ENCODE peak calls at places on chromosomes 13 and 19, in nine cellular contexts. One of them, this sample, is unnamed.

GRCh38 chr13:100434010-100434763 is 154.4 kb downstream of the GGACT start:
- DNase-seq in BE2C: no peak
- DNase-seq in kidney: no peak
- DNase-seq in left lung: no peak
- DNase-seq in right lobe of liver: peak; percentile 67
- DNase-seq in psoas muscle: no peak
- DNase-seq in fibroblast of lung: peak; percentile 73
- DNase-seq in SK-N-SH: no peak
- DNase-seq in ovary: no peak
- DNase-seq in this sample: peak; percentile 19

GRCh38 chr19:14375055-14375581 is 6.1 kb upstream of the ADGRE5 start:
- DNase-seq in SK-N-SH: no peak
- DNase-seq in BE2C: no peak
- DNase-seq in left lung: peak; percentile 89
- DNase-seq in fibroblast of lung: no peak
- DNase-seq in ovary: no peak
- DNase-seq in kidney: no peak
- DNase-seq in psoas muscle: peak; percentile 70
- DNase-seq in right lobe of liver: peak; percentile 57
- DNase-seq in this sample: peak; percentile 69

GRCh38 chr19:11597202-11598102 is at the start of gene ZNF627:
- DNase-seq in left lung: peak; percentile 98
- DNase-seq in BE2C: peak; percentile 99
- DNase-seq in ovary: peak; percentile 99
- DNase-seq in psoas muscle: peak; percentile 99
- DNase-seq in kidney: peak; percentile 100
- DNase-seq in right lobe of liver: peak; percentile 99
- DNase-seq in SK-N-SH: peak; percentile 98
- DNase-seq in fibroblast of lung: peak; percentile 97
- DNase-seq in this sample: peak; percentile 93

GRCh38 chr19:55444720-55445045 is 1.6 kb upstream of the SHISA7 start:
- DNase-seq in BE2C: no peak
- DNase-seq in psoas muscle: no peak
- DNase-seq in kidney: no peak
- DNase-seq in SK-N-SH: no peak
- DNase-seq in right lobe of liver: no peak
- DNase-seq in left lung: no peak
- DNase-seq in ovary: no peak
- DNase-seq in fibroblast of lung: no peak
- DNase-seq in this sample: no peak

GRCh38 chr19:36115453-36116343 is at the start of gene TBCB:
- DNase-seq in BE2C: no peak
- DNase-seq in SK-N-SH: peak; percentile 90
- DNase-seq in psoas muscle: no peak
- DNase-seq in right lobe of liver: peak; percentile 84
- DNase-seq in kidney: peak; percentile 95
- DNase-seq in left lung: peak; percentile 96
- DNase-seq in fibroblast of lung: no peak
- DNase-seq in ovary: no peak
- DNase-seq in this sample: no peak

GRCh38 chr13:44465318-44465717 is 91.7 kb downstream of the SERP2 start:
- DNase-seq in psoas muscle: no peak
- DNase-seq in BE2C: no peak
- DNase-seq in SK-N-SH: no peak
- DNase-seq in left lung: no peak
- DNase-seq in kidney: no peak
- DNase-seq in fibroblast of lung: peak; percentile 39
- DNase-seq in right lobe of liver: no peak
- DNase-seq in ovary: no peak
- DNase-seq in this sample: no peak

GRCh38 chr19:28424662-28425430 is 788.1 kb downstream of the UQCRFS1 start:
- DNase-seq in left lung: no peak
- DNase-seq in right lobe of liver: no peak
- DNase-seq in psoas muscle: no peak
- DNase-seq in BE2C: no peak
- DNase-seq in kidney: no peak
- DNase-seq in ovary: no peak
- DNase-seq in SK-N-SH: no peak
- DNase-seq in fibroblast of lung: peak; percentile 76
- DNase-seq in this sample: no peak

GRCh38 chr19:14058182-14059092 is 3.4 kb downstream of the PALM3 start:
- DNase-seq in left lung: no peak
- DNase-seq in SK-N-SH: peak; percentile 27
- DNase-seq in BE2C: no peak
- DNase-seq in right lobe of liver: no peak
- DNase-seq in kidney: no peak
- DNase-seq in ovary: no peak
- DNase-seq in psoas muscle: no peak
- DNase-seq in fibroblast of lung: no peak
- DNase-seq in this sample: no peak

GRCh38 chr19:3467437-3468198 is 12.7 kb downstream of the SMIM24 start:
- DNase-seq in BE2C: no peak
- DNase-seq in left lung: no peak
- DNase-seq in fibroblast of lung: no peak
- DNase-seq in psoas muscle: no peak
- DNase-seq in ovary: no peak
- DNase-seq in right lobe of liver: peak; percentile 86
- DNase-seq in kidney: no peak
- DNase-seq in SK-N-SH: no peak
- DNase-seq in this sample: no peak

GRCh38 chr19:11814707-11815050 is 606 bp downstream of the ZNF440 start:
- DNase-seq in ovary: no peak
- DNase-seq in fibroblast of lung: peak; percentile 42
- DNase-seq in psoas muscle: no peak
- DNase-seq in BE2C: peak; percentile 13
- DNase-seq in kidney: no peak
- DNase-seq in SK-N-SH: no peak
- DNase-seq in right lobe of liver: no peak
- DNase-seq in left lung: no peak
- DNase-seq in this sample: no peak

GRCh38 chr19:40960062-40960685 is 30.9 kb upstream of the CYP2B6 start:
- DNase-seq in left lung: no peak
- DNase-seq in BE2C: no peak
- DNase-seq in right lobe of liver: no peak
- DNase-seq in kidney: no peak
- DNase-seq in SK-N-SH: no peak
- DNase-seq in ovary: no peak
- DNase-seq in fibroblast of lung: no peak
- DNase-seq in psoas muscle: no peak
- DNase-seq in this sample: no peak

GRCh38 chr19:50794778-50795664 is 4.8 kb downstream of the ACP4 start:
- DNase-seq in right lobe of liver: no peak
- DNase-seq in BE2C: peak; percentile 61
- DNase-seq in psoas muscle: no peak
- DNase-seq in left lung: no peak
- DNase-seq in ovary: no peak
- DNase-seq in fibroblast of lung: no peak
- DNase-seq in SK-N-SH: peak; percentile 57
- DNase-seq in kidney: no peak
- DNase-seq in this sample: peak; percentile 75

GRCh38 chr13:109155301-109155761 is 525.9 kb downstream of the MYO16 start:
- DNase-seq in fibroblast of lung: peak; percentile 98
- DNase-seq in left lung: no peak
- DNase-seq in BE2C: no peak
- DNase-seq in kidney: no peak
- DNase-seq in right lobe of liver: no peak
- DNase-seq in psoas muscle: no peak
- DNase-seq in ovary: no peak
- DNase-seq in SK-N-SH: no peak
- DNase-seq in this sample: no peak

GRCh38 chr13:49258097-49258796 is 10.5 kb downstream of the CDADC1 start:
- DNase-seq in fibroblast of lung: no peak
- DNase-seq in left lung: no peak
- DNase-seq in psoas muscle: no peak
- DNase-seq in kidney: no peak
- DNase-seq in BE2C: no peak
- DNase-seq in SK-N-SH: no peak
- DNase-seq in ovary: no peak
- DNase-seq in right lobe of liver: no peak
- DNase-seq in this sample: no peak

DNA sequence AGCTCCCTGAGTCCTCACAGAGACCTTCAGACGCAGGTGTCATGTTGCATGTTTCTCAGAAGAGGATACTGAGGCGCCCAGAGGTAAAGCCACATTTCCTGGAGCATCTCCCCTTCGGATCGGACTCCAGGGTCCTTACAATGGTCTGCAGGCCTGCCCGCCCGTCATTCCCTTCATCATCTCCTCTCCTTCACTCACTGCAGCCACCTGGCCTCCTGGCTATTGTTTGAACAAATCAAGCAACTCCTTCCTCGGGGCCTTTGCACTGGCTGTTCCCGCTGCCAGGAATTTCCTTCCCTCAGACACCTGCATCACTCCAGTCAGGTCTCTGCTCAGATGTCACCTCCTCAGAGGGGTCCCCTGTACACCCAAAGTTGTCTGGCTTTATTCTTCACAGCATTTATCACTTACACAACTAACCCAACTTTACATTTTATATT is 20.3 kb downstream of the CEACAM16 start:
- DNase-seq in psoas muscle: no peak
- DNase-seq in fibroblast of lung: no peak
- DNase-seq in SK-N-SH: no peak
- DNase-seq in left lung: no peak
- DNase-seq in right lobe of liver: no peak
- DNase-seq in kidney: no peak
- DNase-seq in BE2C: no peak
- DNase-seq in ovary: no peak
- DNase-seq in this sample: no peak
- TF ChIP-seq CTCF in psoas muscle: no peak
- TF ChIP-seq CTCF in fibroblast of lung: no peak
- TF ChIP-seq CTCF in SK-N-SH: no peak
- TF ChIP-seq CTCF in left lung: no peak
- TF ChIP-seq CTCF in right lobe of liver: no peak
- TF ChIP-seq CTCF in kidney: no peak
- TF ChIP-seq CTCF in BE2C: no peak
- TF ChIP-seq CTCF in ovary: no peak
- TF ChIP-seq CTCF in this sample: no peak

GRCh38 chr19:17172624-17173345 is 42.4 kb upstream of the USE1 start:
- DNase-seq in right lobe of liver: no peak
- DNase-seq in left lung: no peak
- DNase-seq in kidney: no peak
- DNase-seq in BE2C: no peak
- DNase-seq in psoas muscle: no peak
- DNase-seq in ovary: no peak
- DNase-seq in fibroblast of lung: no peak
- DNase-seq in SK-N-SH: no peak
- DNase-seq in this sample: no peak

GRCh38 chr19:17165715-17166114 is 49.4 kb upstream of the USE1 start:
- DNase-seq in psoas muscle: no peak
- DNase-seq in SK-N-SH: no peak
- DNase-seq in kidney: no peak
- DNase-seq in BE2C: no peak
- DNase-seq in left lung: no peak
- DNase-seq in ovary: no peak
- DNase-seq in fibroblast of lung: no peak
- DNase-seq in right lobe of liver: no peak
- DNase-seq in this sample: no peak

GRCh38 chr19:17171874-17172273 is 43.3 kb upstream of the USE1 start:
- DNase-seq in left lung: no peak
- DNase-seq in SK-N-SH: no peak
- DNase-seq in kidney: no peak
- DNase-seq in fibroblast of lung: no peak
- DNase-seq in ovary: no peak
- DNase-seq in psoas muscle: no peak
- DNase-seq in right lobe of liver: no peak
- DNase-seq in BE2C: no peak
- DNase-seq in this sample: no peak

DNA sequence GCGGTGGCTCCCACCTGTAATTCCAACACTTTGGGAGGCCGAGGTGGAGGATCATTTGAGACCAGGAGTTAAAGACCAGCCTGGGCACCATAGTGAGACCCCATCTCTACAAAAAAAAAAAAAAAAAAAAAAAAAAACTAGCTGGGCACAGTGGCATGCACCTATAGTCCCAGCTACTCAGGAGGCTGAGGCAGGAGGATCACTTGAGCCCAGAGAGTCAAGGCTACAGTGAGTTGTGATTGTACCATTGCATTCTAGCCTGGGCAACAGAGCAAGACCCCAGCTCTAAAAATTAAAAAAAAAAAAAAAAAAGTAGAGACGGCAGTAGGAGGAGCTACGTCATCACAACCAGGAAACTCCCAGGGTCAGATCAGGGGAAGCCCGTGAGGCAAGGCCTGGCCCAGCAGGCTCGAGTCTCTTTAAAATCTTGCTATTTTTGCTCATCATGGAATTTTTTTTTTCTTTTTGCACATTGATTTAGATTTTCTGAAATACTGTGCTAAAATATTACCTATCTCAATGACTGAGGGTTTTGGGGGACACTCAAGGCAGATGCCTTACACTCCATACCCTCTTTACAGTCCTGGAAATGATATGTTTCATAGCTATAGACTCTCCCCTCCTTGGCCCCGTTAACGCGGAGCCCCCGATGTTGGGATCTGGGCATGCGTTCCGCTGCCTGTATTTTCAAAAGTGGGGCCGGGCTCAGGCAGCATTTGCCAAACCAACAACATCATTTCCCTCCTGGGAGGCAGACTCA is 44.4 kb upstream of the USE1 start:
- DNase-seq in right lobe of liver: no peak
- DNase-seq in psoas muscle: no peak
- DNase-seq in fibroblast of lung: no peak
- DNase-seq in ovary: no peak
- DNase-seq in SK-N-SH: no peak
- DNase-seq in kidney: no peak
- DNase-seq in BE2C: no peak
- DNase-seq in left lung: no peak
- DNase-seq in this sample: no peak
- H3K36me3 ChIP-seq in right lobe of liver: peaks cover 24% of the 10 kb centered on the region
- H3K36me3 ChIP-seq in psoas muscle: peaks cover 2% of the 10 kb centered on the region
- H3K36me3 ChIP-seq in fibroblast of lung: peaks cover 22% of the 10 kb centered on the region
- H3K36me3 ChIP-seq in ovary: no peaks in the 10 kb centered on the region
- H3K36me3 ChIP-seq in SK-N-SH: peaks cover 67% of the 10 kb centered on the region
- H3K36me3 ChIP-seq in kidney: peaks cover 9% of the 10 kb centered on the region
- H3K36me3 ChIP-seq in BE2C: peaks cover 20% of the 10 kb centered on the region
- H3K36me3 ChIP-seq in left lung: no peaks in the 10 kb centered on the region
- H3K36me3 ChIP-seq in this sample: peaks cover 42% of the 10 kb centered on the region

DNA sequence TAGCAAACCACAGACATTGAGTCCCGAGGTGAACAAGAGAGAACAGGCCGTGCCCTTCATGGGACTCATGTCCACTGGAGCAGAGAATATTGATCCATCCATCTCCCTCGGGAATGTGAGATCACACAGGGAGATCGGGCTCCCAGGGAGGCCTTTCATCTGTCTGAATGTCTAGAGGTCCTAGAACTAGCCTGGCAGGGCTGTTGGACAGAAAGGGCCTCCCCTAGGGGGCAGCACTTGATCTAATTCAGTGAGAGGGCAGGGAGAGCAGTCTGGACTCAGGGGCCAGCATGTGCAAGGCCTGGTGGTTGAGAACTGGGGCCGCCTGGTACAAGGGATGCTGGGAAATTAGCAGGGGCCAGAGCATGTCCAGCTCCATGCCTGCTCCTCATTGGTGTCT is 4.3 kb downstream of the RUVBL2 start:
- DNase-seq in left lung: no peak
- DNase-seq in kidney: no peak
- DNase-seq in right lobe of liver: no peak
- DNase-seq in SK-N-SH: peak; percentile 69
- DNase-seq in psoas muscle: no peak
- DNase-seq in ovary: no peak
- DNase-seq in fibroblast of lung: peak; percentile 55
- DNase-seq in BE2C: peak; percentile 87
- DNase-seq in this sample: no peak
- TF ChIP-seq CTCF in left lung: peak; percentile 44
- TF ChIP-seq CTCF in kidney: peak; percentile 28
- TF ChIP-seq CTCF in right lobe of liver: peak; percentile 32
- TF ChIP-seq CTCF in SK-N-SH: peak; percentile 71
- TF ChIP-seq CTCF in psoas muscle: peak; percentile 36
- TF ChIP-seq CTCF in ovary: no peak
- TF ChIP-seq CTCF in fibroblast of lung: peak; percentile 60
- TF ChIP-seq CTCF in BE2C: peak; percentile 72
- TF ChIP-seq CTCF in this sample: peak; percentile 73

GRCh38 chr19:39472746-39473442 is 7.7 kb upstream of the TIMM50 start:
- DNase-seq in BE2C: no peak
- DNase-seq in psoas muscle: peak; percentile 51
- DNase-seq in right lobe of liver: no peak
- DNase-seq in kidney: no peak
- DNase-seq in ovary: no peak
- DNase-seq in SK-N-SH: no peak
- DNase-seq in fibroblast of lung: no peak
- DNase-seq in left lung: peak; percentile 79
- DNase-seq in this sample: no peak
- H3K36me3 ChIP-seq in BE2C: peaks cover 81% of the 10 kb centered on the region
- H3K36me3 ChIP-seq in psoas muscle: peaks cover 14% of the 10 kb centered on the region
- H3K36me3 ChIP-seq in right lobe of liver: peaks cover 62% of the 10 kb centered on the region
- H3K36me3 ChIP-seq in kidney: peaks cover 55% of the 10 kb centered on the region
- H3K36me3 ChIP-seq in ovary: no peaks in the 10 kb centered on the region
- H3K36me3 ChIP-seq in SK-N-SH: peaks cover 13% of the 10 kb centered on the region
- H3K36me3 ChIP-seq in fibroblast of lung: peaks cover 51% of the 10 kb centered on the region
- H3K36me3 ChIP-seq in left lung: peaks cover 3% of the 10 kb centered on the region
- H3K36me3 ChIP-seq in this sample: peaks cover 70% of the 10 kb centered on the region